ENCODE peak calls at places on chromosomes 6 and 20, in four cellular contexts. A is IMR-90, Y is heart left ventricle, W is thoracic aorta. N is an unnamed sample.

GRCh38 chr20:52972965-52973819 is 1.0 kb downstream of the TSHZ2 start:
- DNase-seq in A (no peak), Y (no peak), W (no peak), N (no peak)

GRCh38 chr6:133951881-133952814 is 876 bp upstream of the TBPL1 start:
- DNase-seq in W (peak; percentile 28), Y (peak; percentile 74), A (peak; percentile 80), N (peak; percentile 88)

GRCh38 chr6:154920502-154921200 is 74.5 kb upstream of the TIAM2 start:
- DNase-seq in W (no peak), A (no peak), Y (no peak), N (no peak)

GRCh38 chr20:36439040-36439730 is 102.1 kb upstream of the MYL9 start:
- DNase-seq in Y (peak; percentile 53), A (peak; percentile 43), W (no peak), N (peak; percentile 80)

GRCh38 chr6:136347847-136348246 is 58.2 kb upstream of the BCLAF1 start:
- DNase-seq in A (no peak), Y (no peak), W (no peak), N (peak; percentile 6)

GRCh38 chr20:7696311-7696710 is 243.9 kb downstream of the HAO1 start:
- DNase-seq in Y (no peak), A (no peak), W (no peak), N (peak; percentile 55)

GRCh38 chr6:158591134-158591809 is 31.4 kb downstream of the TMEM181 start:
- DNase-seq in W (no peak), Y (no peak), A (no peak), N (no peak)

GRCh38 chr6:25177629-25178028 is 101.5 kb upstream of the CARMIL1 start:
- DNase-seq in W (no peak), Y (no peak), A (no peak), N (no peak)

GRCh38 chr6:91167846-91168245 is 581.0 kb upstream of the MAP3K7 start:
- DNase-seq in W (no peak), Y (no peak), A (no peak), N (no peak)

GRCh38 chr6:7640607-7641577 is 50.9 kb downstream of the SNRNP48 start:
- DNase-seq in Y (no peak), W (no peak), A (peak; percentile 87), N (no peak)

GRCh38 chr20:62362991-62363919 is 3.9 kb downstream of the LAMA5 start:
- DNase-seq in Y (peak; percentile 44), A (no peak), W (no peak), N (no peak)

GRCh38 chr20:40980106-40980827 is 48.4 kb upstream of the TOP1 start:
- DNase-seq in A (no peak), W (no peak), Y (no peak), N (no peak)

GRCh38 chr20:37349517-37350491 is 3.9 kb downstream of the SRC start:
- DNase-seq in A (peak; percentile 17), W (no peak), Y (no peak), N (no peak)

GRCh38 chr6:125597411-125598253 is 151.8 kb upstream of the HEY2 start:
- DNase-seq in Y (peak; percentile 44), A (no peak), W (no peak), N (no peak)

GRCh38 chr6:19613678-19614077 is 223.5 kb upstream of the ID4 start:
- DNase-seq in Y (no peak), W (no peak), A (no peak), N (no peak)

GRCh38 chr6:48560408-48560807 is 449.4 kb upstream of the PTCHD4 start:
- DNase-seq in Y (no peak), W (no peak), A (peak; percentile 22), N (peak; percentile 12)

GRCh38 chr6:168152306-168152963 is 73.4 kb upstream of the FRMD1 start:
- DNase-seq in A (no peak), W (no peak), Y (no peak), N (no peak)

GRCh38 chr6:163626073-163626867 is 211.8 kb downstream of the QKI start:
- DNase-seq in A (no peak), Y (no peak), W (no peak), N (no peak)

GRCh38 chr20:45959956-45960630 is 11.9 kb downstream of the ZNF335 start:
- DNase-seq in W (no peak), A (no peak), Y (no peak), N (no peak)

GRCh38 chr6:36443951-36444428 is 1.2 kb downstream of the KCTD20 start:
- DNase-seq in A (peak; percentile 31), Y (no peak), W (no peak), N (peak; percentile 27)

GRCh38 chr6:111096246-111096645 is 8.9 kb downstream of the SLC16A10 start:
- DNase-seq in Y (no peak), A (no peak), W (no peak), N (no peak)

GRCh38 chr6:68634503-68635411 is at the start of gene ADGRB3:
- DNase-seq in A (peak; percentile 47), W (peak; percentile 44), Y (peak; percentile 83), N (peak; percentile 97)

GRCh38 chr6:3522561-3523287 is 65.9 kb upstream of the SLC22A23 start:
- DNase-seq in Y (no peak), W (no peak), A (peak; percentile 91), N (peak; percentile 32)

GRCh38 chr20:276620-277495 is 13.7 kb downstream of the C20orf96 start:
- DNase-seq in Y (no peak), A (no peak), W (no peak), N (no peak)

GRCh38 chr6:123393333-123393732 is 243.4 kb downstream of the TRDN start:
- DNase-seq in Y (no peak), A (no peak), W (no peak), N (no peak)

GRCh38 chr6:10363911-10364310 is 51.0 kb downstream of the TFAP2A start:
- DNase-seq in W (no peak), Y (no peak), A (no peak), N (no peak)

GRCh38 chr6:140653985-140654384 is 1279.5 kb upstream of the CITED2 start:
- DNase-seq in A (no peak), Y (no peak), W (no peak), N (no peak)

GRCh38 chr6:164826831-164827468 is 482.5 kb downstream of the C6orf118 start:
- DNase-seq in A (no peak), W (no peak), Y (no peak), N (no peak)

GRCh38 chr20:48777005-48777404 is 50.8 kb downstream of the PREX1 start:
- DNase-seq in A (no peak), Y (no peak), W (no peak), N (no peak)
- H3K4me3 ChIP-seq in A (no peak overlapping the region), Y (no peak overlapping the region), W (no peak overlapping the region), N (no peak overlapping the region)

GRCh38 chr6:75350808-75351207 is 66.2 kb upstream of the TMEM30A start:
- DNase-seq in Y (no peak), W (no peak), A (no peak), N (no peak)
- TF ChIP-seq CTCF in Y (no peak), W (no peak), A (no peak), N (no peak)

GRCh38 chr20:1386323-1386722 is 6.5 kb downstream of the FKBP1A start:
- DNase-seq in Y (no peak), A (no peak), W (no peak), N (no peak)

GRCh38 chr20:1388253-1388652 is 4.6 kb downstream of the FKBP1A start:
- DNase-seq in W (no peak), A (no peak), Y (no peak), N (no peak)

GRCh38 chr20:1390552-1391403 is 2.1 kb downstream of the FKBP1A start:
- DNase-seq in Y (no peak), W (no peak), A (no peak), N (no peak)

GRCh38 chr20:1389703-1390385 is 3.0 kb downstream of the FKBP1A start:
- DNase-seq in A (no peak), Y (peak; percentile 33), W (no peak), N (no peak)

DNA sequence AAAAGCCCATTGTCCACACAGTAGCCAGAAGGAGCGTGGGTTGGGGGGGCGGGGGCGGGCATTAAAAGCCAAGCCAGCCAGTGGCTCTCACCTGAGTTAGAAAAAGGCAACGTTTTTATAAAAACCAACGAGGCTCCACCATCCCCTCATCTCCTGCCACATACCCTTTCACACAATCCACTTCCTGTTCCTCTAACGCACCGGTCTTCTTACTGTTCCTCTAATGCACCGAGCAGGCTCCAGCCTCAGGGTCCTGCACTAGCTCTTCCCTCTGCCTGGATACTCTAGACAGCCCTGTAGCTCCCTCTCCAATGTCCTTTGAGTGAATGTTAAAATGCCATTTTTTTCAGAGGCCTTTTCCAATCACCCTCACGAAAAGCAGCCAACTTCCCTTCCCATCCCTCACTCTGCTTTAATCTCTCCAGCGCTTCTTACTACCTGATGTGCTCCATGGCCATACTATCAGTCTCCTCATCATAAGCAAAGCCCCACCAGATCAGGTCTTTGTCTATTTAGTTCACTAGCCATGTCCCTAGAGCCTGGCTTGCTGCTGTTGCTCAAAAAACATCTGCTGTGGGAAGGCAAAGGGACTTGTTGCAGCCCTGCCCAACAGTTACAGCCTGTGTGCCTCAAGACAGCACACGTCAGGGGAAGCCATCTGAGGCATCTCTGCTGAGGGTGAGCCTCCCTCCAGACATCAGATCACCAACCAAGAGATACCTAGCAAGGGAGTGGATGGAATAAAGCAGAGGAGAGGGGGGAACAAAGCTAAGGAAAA is 4.0 kb downstream of the FKBP1A start:
- DNase-seq in W (no peak), Y (no peak), A (no peak), N (no peak)
- H3K4me3 ChIP-seq in W (peak overlapping the region; percentile 4), Y (peak overlapping the region; percentile 86), A (no peak overlapping the region), N (no peak overlapping the region)

DNA sequence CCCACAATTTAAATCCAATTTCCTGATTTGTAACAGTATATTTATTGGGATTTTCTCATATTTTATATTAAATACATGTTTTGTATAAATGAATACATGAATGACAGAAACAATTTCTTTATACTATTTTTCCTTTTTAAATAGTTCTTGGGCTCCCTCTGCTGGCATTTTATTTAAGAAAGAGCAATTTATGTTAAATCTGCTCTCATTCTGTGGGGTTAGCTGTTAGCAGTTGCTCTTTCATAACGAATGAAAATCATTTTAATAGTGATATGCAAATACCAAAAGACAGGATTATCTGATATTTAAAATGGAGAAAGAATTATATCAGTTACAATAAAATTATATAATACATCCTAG is 118.3 kb downstream of the RALGAPA2 start:
- DNase-seq in Y (no peak), W (no peak), A (peak; percentile 50), N (peak; percentile 53)
- TF ChIP-seq CTCF in Y (no peak), W (no peak), A (peak; percentile 49), N (peak; percentile 21)

DNA sequence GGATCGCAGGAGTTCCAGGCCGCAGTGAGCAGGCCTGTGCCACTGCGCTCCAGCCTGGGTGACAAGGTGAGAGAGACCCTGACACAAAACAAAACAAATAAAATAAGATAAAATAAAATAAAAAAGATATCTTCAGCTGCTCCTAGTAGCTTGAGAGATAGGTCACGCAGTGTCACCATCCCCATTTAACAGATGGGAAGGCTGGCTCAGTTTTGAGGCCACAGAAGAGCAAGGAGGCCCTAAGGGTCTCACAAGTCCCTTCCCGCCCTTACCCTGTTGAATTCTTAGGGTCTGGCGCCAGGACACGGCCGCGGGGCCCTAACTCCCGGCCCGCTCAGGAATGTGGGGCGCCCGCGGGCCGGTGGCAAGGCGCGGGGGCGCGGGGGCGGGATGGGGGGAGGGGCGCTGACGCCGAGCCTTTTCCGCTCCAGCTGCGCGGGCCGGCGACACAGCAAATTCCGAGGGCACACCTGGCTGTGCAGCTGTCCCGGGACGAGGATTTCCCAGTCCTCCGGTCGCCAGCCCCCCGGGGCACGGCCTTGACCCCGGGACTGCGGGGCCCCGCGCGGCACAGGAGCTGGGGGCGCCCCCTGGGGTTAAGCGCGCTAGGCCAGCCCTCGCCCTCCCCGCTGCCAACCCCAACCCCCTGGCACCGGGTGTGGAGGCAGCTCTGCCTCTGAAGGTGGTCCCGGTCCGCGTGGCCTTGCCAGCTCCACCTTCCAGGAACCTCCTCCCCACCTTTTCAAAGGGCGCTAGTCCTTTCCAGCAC is 10.3 kb upstream of the R3HDML start:
- DNase-seq in Y (no peak), W (no peak), A (no peak), N (no peak)
- H3K4me3 ChIP-seq in Y (peak overlapping the region; percentile 48), W (peak overlapping the region; percentile 53), A (no peak overlapping the region), N (peak overlapping the region; percentile 28)

GRCh38 chr20:25247100-25247665 is 702 bp upstream of the PYGB start:
- DNase-seq in A (peak; percentile 60), W (no peak), Y (peak; percentile 84), N (peak; percentile 71)
- TF ChIP-seq CTCF in A (peak; percentile 58), W (peak; percentile 28), Y (peak; percentile 28), N (peak; percentile 61)

GRCh38 chr20:4041748-4042411 is 26.5 kb upstream of the RNF24 start:
- DNase-seq in Y (no peak), A (peak; percentile 89), W (no peak), N (peak; percentile 79)
- H3K4me3 ChIP-seq in Y (no peak overlapping the region), A (no peak overlapping the region), W (no peak overlapping the region), N (no peak overlapping the region)